ENCODE peak calls at places on chromosomes 2 and 18, in four cellular contexts. V is IMR-90, S is tibial nerve, O is AG04450. Q is an unnamed sample.

GRCh38 chr2:78861546-78861945 is 164.0 kb upstream of the REG3G start:
- DNase-seq in V (no peak), S (no peak), O (no peak), Q (no peak)

GRCh38 chr18:45636110-45636509 is 20.8 kb downstream of the SLC14A2 start:
- DNase-seq in V (no peak), S (no peak), O (no peak), Q (no peak)

GRCh38 chr2:136247204-136247990 is 129.4 kb upstream of the CXCR4 start:
- DNase-seq in V (no peak), S (no peak), O (no peak), Q (no peak)

GRCh38 chr2:118989481-118989880 is 47.5 kb downstream of the MARCO start:
- DNase-seq in V (no peak), S (no peak), O (no peak), Q (no peak)

GRCh38 chr2:65024149-65024829 is 31.9 kb upstream of the CEP68 start:
- DNase-seq in V (peak; percentile 85), S (no peak), O (peak; percentile 44), Q (no peak)

GRCh38 chr18:49139726-49140125 is 189.0 kb upstream of the SMAD7 start:
- DNase-seq in V (no peak), S (no peak), O (no peak), Q (no peak)

GRCh38 chr2:44579136-44579836 is 217.5 kb downstream of the CAMKMT start:
- DNase-seq in V (no peak), S (no peak), O (no peak), Q (no peak)

GRCh38 chr2:503288-503999 is 173.8 kb downstream of the TMEM18 start:
- DNase-seq in V (no peak), S (no peak), O (no peak), Q (no peak)

GRCh38 chr18:54335638-54336173 is 22.0 kb downstream of the STARD6 start:
- DNase-seq in V (no peak), S (no peak), O (no peak), Q (no peak)

GRCh38 chr2:69652206-69652605 is 8.7 kb upstream of the AAK1 start:
- DNase-seq in V (peak; percentile 94), S (no peak), O (peak; percentile 55), Q (no peak)

GRCh38 chr2:46943881-46944798 is 28.5 kb upstream of the MCFD2 start:
- DNase-seq in V (no peak), S (no peak), O (no peak), Q (no peak)

GRCh38 chr18:38644875-38645641 is 1079.5 kb upstream of the CELF4 start:
- DNase-seq in V (no peak), S (no peak), O (no peak), Q (no peak)

GRCh38 chr18:78727057-78727739 is 252.4 kb upstream of the SALL3 start:
- DNase-seq in V (no peak), S (no peak), O (no peak), Q (peak; percentile 16)

GRCh38 chr2:197205590-197206215 is 104.9 kb downstream of the ANKRD44 start:
- DNase-seq in V (no peak), S (no peak), O (no peak), Q (no peak)

GRCh38 chr2:9222246-9222898 is 15.8 kb downstream of the ASAP2 start:
- DNase-seq in V (peak; percentile 42), S (no peak), O (no peak), Q (no peak)

GRCh38 chr18:21612125-21613100 is at the start of gene SNRPD1:
- DNase-seq in V (peak; percentile 90), S (peak; percentile 63), O (peak; percentile 77), Q (peak; percentile 94)

GRCh38 chr18:53467756-53468155 is 756.7 kb downstream of the MBD2 start:
- DNase-seq in V (no peak), S (no peak), O (no peak), Q (no peak)

GRCh38 chr2:15253247-15253646 is 307.9 kb downstream of the NBAS start:
- DNase-seq in V (no peak), S (no peak), O (no peak), Q (no peak)

GRCh38 chr2:190149942-190150341 is 87.4 kb upstream of the MSTN start:
- DNase-seq in V (no peak), S (no peak), O (no peak), Q (no peak)

GRCh38 chr2:48586433-48586832 is 31.2 kb upstream of the GTF2A1L start:
- DNase-seq in V (no peak), S (no peak), O (no peak), Q (no peak)

GRCh38 chr18:55421612-55422381 is 166.2 kb downstream of the TCF4 start:
- DNase-seq in V (no peak), S (no peak), O (no peak), Q (no peak)

GRCh38 chr2:108355907-108356734 is 21.6 kb upstream of the SULT1C4 start:
- DNase-seq in V (no peak), S (no peak), O (no peak), Q (no peak)

GRCh38 chr2:211609127-211609526 is 929.5 kb downstream of the ERBB4 start:
- DNase-seq in V (no peak), S (no peak), O (no peak), Q (no peak)

GRCh38 chr2:160390544-160391258 is 102.9 kb downstream of the RBMS1 start:
- DNase-seq in V (peak; percentile 76), S (no peak), O (no peak), Q (no peak)

GRCh38 chr2:209960676-209961630 is 41.5 kb upstream of the RPE start:
- DNase-seq in V (peak; percentile 37), S (peak; percentile 16), O (no peak), Q (no peak)

GRCh38 chr2:45980161-45980852 is 316.9 kb upstream of the EPAS1 start:
- DNase-seq in V (no peak), S (no peak), O (no peak), Q (no peak)

GRCh38 chr18:7329036-7329435 is 98.1 kb downstream of the LRRC30 start:
- DNase-seq in V (no peak), S (no peak), O (no peak), Q (no peak)

GRCh38 chr2:164786787-164787186 is 54.8 kb downstream of the COBLL1 start:
- DNase-seq in V (no peak), S (no peak), O (no peak), Q (no peak)
- TF ChIP-seq CTCF in V (no peak), S (no peak), O (no peak), Q (no peak)

DNA sequence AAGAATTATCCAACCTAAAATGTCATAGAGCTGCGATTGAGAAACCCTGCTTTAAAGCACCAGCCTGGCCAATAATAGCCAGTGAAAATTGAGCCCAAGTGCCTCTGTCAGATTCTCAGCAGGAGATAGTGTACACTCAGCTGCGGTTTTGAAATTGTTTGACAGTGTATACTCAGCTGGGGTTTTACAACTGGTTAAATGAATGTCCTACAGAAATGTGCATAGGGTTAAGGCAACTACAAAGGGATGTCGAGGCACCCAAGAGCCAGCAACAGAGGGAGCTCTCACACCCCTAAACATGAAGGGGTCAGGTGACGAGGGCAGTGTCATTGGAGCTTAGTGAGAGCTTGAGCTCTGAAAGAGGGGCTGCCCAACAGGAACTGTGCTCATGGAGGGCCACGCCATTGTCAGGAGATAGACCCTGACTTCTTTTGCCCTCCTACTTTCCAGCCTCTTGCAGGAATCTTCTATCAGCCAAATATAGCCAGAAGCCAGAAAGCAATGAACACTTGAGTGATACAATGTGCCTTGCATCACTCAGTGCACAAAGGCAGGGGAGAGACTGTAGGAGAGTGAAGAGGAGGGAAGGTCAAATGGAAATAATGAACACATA is 15.1 kb downstream of the ACTG2 start:
- DNase-seq in V (peak; percentile 62), S (no peak), O (no peak), Q (no peak)
- TF ChIP-seq CTCF in V (peak; percentile 24), S (no peak), O (peak; percentile 5), Q (no peak)

GRCh38 chr2:227325056-227325823 is at the start of gene MFF:
- DNase-seq in V (peak; percentile 91), S (peak; percentile 84), O (peak; percentile 81), Q (peak; percentile 74)
- TF ChIP-seq CTCF in V (no peak), S (no peak), O (no peak), Q (no peak)

GRCh38 chr2:236571161-236571560 is 1.5 kb downstream of the ACKR3 start:
- DNase-seq in V (no peak), S (no peak), O (no peak), Q (no peak)

GRCh38 chr2:236568922-236569592 is 568 bp upstream of the ACKR3 start:
- DNase-seq in V (no peak), S (no peak), O (no peak), Q (no peak)

GRCh38 chr2:236570081-236570979 is 705 bp downstream of the ACKR3 start:
- DNase-seq in V (no peak), S (no peak), O (no peak), Q (no peak)

GRCh38 chr2:236568068-236568921 is 1.3 kb upstream of the ACKR3 start:
- DNase-seq in V (no peak), S (no peak), O (no peak), Q (peak; percentile 67)

GRCh38 chr2:236569593-236569973 is at the start of gene ACKR3:
- DNase-seq in V (peak; percentile 24), S (peak; percentile 68), O (no peak), Q (peak; percentile 74)
- TF ChIP-seq CTCF in V (peak; percentile 10), S (peak; percentile 56), O (peak; percentile 6), Q (no peak)

GRCh38 chr2:17476060-17476459 is 42.2 kb downstream of the RAD51AP2 start:
- DNase-seq in V (no peak), S (no peak), O (no peak), Q (no peak)

GRCh38 chr2:17471979-17472378 is 46.3 kb downstream of the RAD51AP2 start:
- DNase-seq in V (no peak), S (no peak), O (no peak), Q (no peak)

GRCh38 chr2:17475285-17475684 is 43.0 kb downstream of the RAD51AP2 start:
- DNase-seq in V (no peak), S (no peak), O (no peak), Q (no peak)

GRCh38 chr2:17476820-17477219 is 41.4 kb downstream of the RAD51AP2 start:
- DNase-seq in V (no peak), S (no peak), O (no peak), Q (no peak)

GRCh38 chr2:17470855-17471641 is 47.2 kb downstream of the RAD51AP2 start:
- DNase-seq in V (peak; percentile 40), S (no peak), O (peak; percentile 30), Q (no peak)
- TF ChIP-seq CTCF in V (peak; percentile 45), S (no peak), O (peak; percentile 60), Q (no peak)

DNA sequence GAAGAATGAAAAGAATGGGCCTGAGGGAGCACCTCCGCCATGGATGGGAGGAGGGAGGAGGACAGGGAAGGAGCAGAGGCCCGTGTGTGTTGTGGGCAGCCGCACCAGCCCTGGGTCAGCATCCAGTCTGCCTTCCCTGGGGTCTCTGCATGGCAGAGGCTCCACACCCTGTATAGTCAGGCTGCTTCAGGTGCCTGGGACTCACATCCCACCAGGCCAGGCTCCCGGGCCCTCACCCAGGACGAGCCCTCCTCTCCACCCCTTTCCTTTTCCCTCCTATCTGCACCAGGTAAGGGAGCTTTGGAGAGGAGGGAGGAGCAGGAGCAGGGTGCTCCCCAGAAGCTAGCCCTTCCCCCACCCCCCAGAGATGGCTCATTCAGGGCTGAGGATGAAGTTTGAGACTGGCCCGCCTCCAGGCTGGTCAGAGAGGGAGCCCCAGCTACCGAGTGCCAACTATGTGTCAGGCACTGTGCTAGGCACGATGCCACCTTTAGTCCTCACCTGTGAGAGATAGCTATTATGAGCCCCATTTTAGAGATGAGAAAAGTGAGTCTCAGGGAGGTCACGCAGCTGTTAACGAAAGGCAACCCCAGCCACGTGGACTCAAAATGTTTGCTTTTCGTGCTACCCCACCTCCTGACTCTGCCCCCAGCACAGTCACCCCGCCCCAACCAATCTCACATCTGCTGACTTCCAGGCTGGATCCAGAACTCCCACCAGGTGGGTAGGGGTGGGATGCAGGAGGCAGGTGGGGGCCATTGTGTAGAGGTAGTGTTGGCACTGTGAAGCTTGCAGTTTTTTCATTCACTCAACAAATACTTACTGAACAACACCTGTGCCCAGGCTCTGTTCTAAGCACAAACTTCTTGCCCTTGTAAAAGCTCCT is 242.1 kb downstream of the DYSF start:
- DNase-seq in V (no peak), S (no peak), O (no peak), Q (no peak)
- TF ChIP-seq CTCF in V (no peak), S (no peak), O (no peak), Q (no peak)

Q was measured in mesothelial cell of epicardium.